ENCODE peak calls at places on chromosomes 13 and 19, in ten cellular contexts. C, A, R, H, L, I, P, O, G and N are unnamed samples.

GRCh38 chr13:100675660-100676129 is 1.1 kb upstream of the TMTC4 start:
- DNase-seq in C (no peak), A (no peak), R (no peak), H (no peak), L (no peak), I (no peak), P (no peak), O (no peak), G (no peak), N (no peak)

GRCh38 chr13:31947506-31947905 is 84.1 kb upstream of the FRY start:
- DNase-seq in C (no peak), A (peak; percentile 32), R (no peak), H (no peak), L (no peak), I (no peak), P (no peak), O (no peak), G (no peak), N (no peak)

GRCh38 chr19:10809693-10810285 is 26.2 kb downstream of the TMED1 start:
- DNase-seq in C (no peak), A (no peak), R (no peak), H (no peak), L (no peak), I (no peak), P (no peak), O (no peak), G (no peak), N (no peak)

GRCh38 chr19:17784201-17785008 is 10.5 kb upstream of the B3GNT3 start:
- DNase-seq in C (peak; percentile 84), A (peak; percentile 73), R (peak; percentile 49), H (peak; percentile 81), L (peak; percentile 81), I (peak; percentile 56), P (peak; percentile 75), O (no peak), G (peak; percentile 71), N (peak; percentile 90)

GRCh38 chr19:15124572-15125231 is 17.5 kb downstream of the SYDE1 start:
- DNase-seq in C (no peak), A (peak; percentile 49), R (no peak), H (no peak), L (peak; percentile 29), I (no peak), P (peak; percentile 76), O (peak; percentile 61), G (no peak), N (no peak)

GRCh38 chr13:42102961-42103688 is 54.7 kb downstream of the DGKH start:
- DNase-seq in C (no peak), A (no peak), R (no peak), H (no peak), L (no peak), I (no peak), P (no peak), O (no peak), G (peak; percentile 74), N (no peak)

GRCh38 chr19:35249848-35250711 is 1.3 kb downstream of the LSR start:
- DNase-seq in C (no peak), A (no peak), R (no peak), H (no peak), L (no peak), I (no peak), P (peak; percentile 57), O (no peak), G (no peak), N (no peak)

GRCh38 chr19:44051654-44052402 is at the start of gene ZNF223:
- DNase-seq in C (peak; percentile 92), A (peak; percentile 97), R (peak; percentile 94), H (peak; percentile 80), L (peak; percentile 33), I (peak; percentile 97), P (peak; percentile 97), O (peak; percentile 96), G (no peak), N (peak; percentile 76)

GRCh38 chr19:12749938-12750521 is 1.6 kb upstream of the BEST2 start:
- DNase-seq in C (no peak), A (no peak), R (no peak), H (no peak), L (no peak), I (no peak), P (no peak), O (no peak), G (peak; percentile 64), N (no peak)

GRCh38 chr13:19860884-19861655 is 2.4 kb downstream of the ZMYM5 start:
- DNase-seq in C (no peak), A (no peak), R (no peak), H (no peak), L (no peak), I (no peak), P (no peak), O (no peak), G (peak; percentile 93), N (no peak)

GRCh38 chr19:18847516-18848463 is 16.0 kb downstream of the UPF1 start:
- DNase-seq in C (no peak), A (no peak), R (no peak), H (no peak), L (no peak), I (no peak), P (no peak), O (no peak), G (no peak), N (no peak)

DNA sequence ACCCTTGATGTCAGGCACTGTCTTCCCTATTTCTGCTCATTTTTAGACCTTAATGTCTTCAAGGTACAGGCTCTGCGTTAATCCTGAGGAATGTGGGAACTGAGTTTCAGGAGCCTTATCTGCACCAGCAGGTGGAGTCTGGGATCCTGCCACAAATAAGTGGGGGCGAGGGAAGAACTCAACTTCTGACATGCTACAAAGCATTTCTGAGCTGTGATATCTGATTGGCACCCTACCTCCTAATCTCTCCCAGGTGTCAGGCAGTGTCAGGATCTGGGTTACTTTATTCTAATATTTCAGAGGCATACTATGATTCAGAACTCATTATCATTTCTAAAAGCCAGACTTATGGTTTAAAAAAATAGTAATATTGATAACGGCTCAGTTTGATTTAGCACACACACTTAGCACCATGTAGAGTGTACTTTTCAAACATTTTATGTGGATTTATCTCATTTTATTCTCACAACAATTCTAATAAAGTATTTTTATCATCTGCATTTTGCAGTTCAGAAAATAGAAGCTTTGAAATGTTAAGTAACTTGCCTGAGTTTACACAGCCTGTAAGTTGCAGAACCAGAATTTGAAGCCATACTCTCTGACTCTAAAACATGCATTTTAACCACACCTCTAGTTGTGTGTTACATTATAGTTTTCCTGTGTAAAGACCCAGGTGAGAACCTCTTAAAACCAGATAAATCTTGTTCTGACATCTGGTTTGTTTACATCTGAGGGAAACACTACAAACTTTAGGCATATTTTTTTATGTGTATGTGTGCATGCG is 358.6 kb downstream of the TDRD3 start:
- DNase-seq in C (no peak), A (no peak), R (no peak), H (no peak), L (no peak), I (no peak), P (no peak), O (no peak), G (peak; percentile 18), N (no peak)
- TF ChIP-seq CTCF in C (peak; percentile 20), A (no peak), R (no peak), H (no peak), L (no peak), I (no peak), P (no peak), O (no peak), G (peak; percentile 48), N (no peak)

GRCh38 chr19:48123907-48124675 is 13.5 kb upstream of the PLA2G4C start:
- DNase-seq in C (no peak), A (no peak), R (no peak), H (peak; percentile 32), L (no peak), I (no peak), P (no peak), O (no peak), G (peak; percentile 84), N (peak; percentile 58)
- TF ChIP-seq CTCF in C (no peak), A (no peak), R (no peak), H (peak; percentile 50), L (no peak), I (no peak), P (no peak), O (no peak), G (peak; percentile 44), N (no peak)

GRCh38 chr13:70795484-70795883 is 687.2 kb upstream of the KLHL1 start:
- DNase-seq in C (no peak), A (no peak), R (no peak), H (no peak), L (no peak), I (no peak), P (no peak), O (no peak), G (peak; percentile 5), N (no peak)
- TF ChIP-seq CTCF in C (peak; percentile 46), A (no peak), R (no peak), H (peak; percentile 28), L (no peak), I (no peak), P (no peak), O (no peak), G (peak; percentile 41), N (no peak)

GRCh38 chr13:98413796-98414195 is 163.1 kb downstream of the STK24 start:
- DNase-seq in C (no peak), A (no peak), R (no peak), H (no peak), L (no peak), I (no peak), P (no peak), O (no peak), G (no peak), N (no peak)

GRCh38 chr13:98416408-98416807 is 160.5 kb downstream of the STK24 start:
- DNase-seq in C (no peak), A (peak; percentile 98), R (no peak), H (no peak), L (no peak), I (no peak), P (no peak), O (no peak), G (peak; percentile 92), N (no peak)

GRCh38 chr13:98419786-98420559 is 156.9 kb downstream of the STK24 start:
- DNase-seq in C (no peak), A (no peak), R (no peak), H (no peak), L (no peak), I (no peak), P (no peak), O (no peak), G (no peak), N (no peak)

GRCh38 chr13:98411617-98412310 is 165.1 kb downstream of the STK24 start:
- DNase-seq in C (no peak), A (peak; percentile 58), R (peak; percentile 41), H (no peak), L (no peak), I (no peak), P (peak; percentile 80), O (no peak), G (no peak), N (no peak)

DNA sequence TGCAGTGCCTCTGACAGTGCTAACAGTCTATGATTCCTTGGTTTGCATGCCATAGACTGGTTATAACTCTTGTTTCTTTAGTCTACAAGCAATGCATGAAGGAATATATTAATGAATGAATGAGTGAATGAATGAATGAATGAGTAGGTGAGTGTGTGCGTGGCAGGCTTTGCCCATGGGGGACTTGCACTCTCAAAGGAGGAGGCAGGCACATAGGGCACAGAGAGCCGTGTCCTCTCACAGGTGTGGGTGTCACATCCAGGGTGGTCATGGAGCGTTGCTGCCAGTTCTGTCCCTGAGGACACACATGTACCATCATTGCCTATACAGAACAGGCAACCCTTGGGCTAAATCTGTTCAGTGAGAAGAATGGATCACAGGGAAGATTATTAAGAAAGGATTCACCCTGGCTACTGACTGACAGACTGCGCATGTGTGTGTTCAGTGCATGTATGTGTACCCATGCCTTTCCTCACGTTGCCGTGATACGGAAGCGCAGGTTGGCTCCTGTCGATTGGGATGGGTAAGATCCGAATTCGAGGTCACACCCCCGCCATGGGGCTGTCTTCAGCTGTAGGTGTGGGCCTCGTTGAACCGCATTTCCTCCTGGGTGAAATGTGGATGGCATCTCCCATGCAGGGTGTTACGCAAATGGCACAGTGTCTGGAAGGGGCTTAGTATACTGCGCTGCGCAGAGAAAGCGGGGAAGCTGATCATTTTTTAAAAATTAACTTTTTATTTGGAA is 161.4 kb downstream of the STK24 start:
- DNase-seq in C (no peak), A (no peak), R (no peak), H (no peak), L (no peak), I (no peak), P (no peak), O (no peak), G (no peak), N (no peak)
- TF ChIP-seq CTCF in C (no peak), A (no peak), R (no peak), H (no peak), L (no peak), I (no peak), P (no peak), O (no peak), G (no peak), N (no peak)